ENCODE peak calls at places on chromosome 3, in seven cellular contexts. J is stimulated activated CD4-positive, alpha-beta T cell treated with anti-CD3 and anti-CD28 coated beads, Interleukin-15, amount 100 ng/mL, for 1 hour; X is AML-193; H is germinal center; A is iPS DF 6.9; E is neural progenitor cell; U is right lobe of liver. M is an unnamed sample.

GRCh38 chr3:194142156-194142910 is 6.4 kb downstream of the HES1 start:
- DNase-seq in J (no peak), H (no peak), E (peak), A (no peak), X (no peak), U (no peak), M (no peak)

GRCh38 chr3:49734752-49735151 is 11.0 kb upstream of the GMPPB start:
- DNase-seq in E (no peak), H (no peak), U (no peak), X (no peak), J (no peak), A (no peak), M (no peak)

GRCh38 chr3:113769551-113769950 is 22.7 kb downstream of the ATP6V1A start:
- DNase-seq in U (no peak), A (no peak), J (no peak), X (no peak), H (no peak), E (no peak), M (no peak)

GRCh38 chr3:150635526-150635925 is 32.4 kb downstream of the SELENOT start:
- DNase-seq in J (no peak), A (no peak), U (no peak), H (no peak), X (peak), E (peak), M (no peak)

GRCh38 chr3:76624128-76624527 is 415.8 kb upstream of the ROBO2 start:
- DNase-seq in X (no peak), A (no peak), J (no peak), U (no peak), E (no peak), H (no peak), M (no peak)

GRCh38 chr3:190970560-190970959 is 108.1 kb upstream of the GMNC start:
- DNase-seq in H (no peak), J (no peak), E (no peak), X (no peak), U (no peak), A (no peak), M (no peak)

GRCh38 chr3:29099296-29099695 is 181.6 kb upstream of the RBMS3 start:
- DNase-seq in J (no peak), X (no peak), E (no peak), H (no peak), A (no peak), U (no peak), M (no peak)

GRCh38 chr3:154954750-154955149 is 125.4 kb upstream of the MME start:
- DNase-seq in H (peak), J (no peak), E (peak), X (peak), U (no peak), A (peak), M (no peak)

GRCh38 chr3:126746395-126747177 is 42.5 kb downstream of the CHCHD6 start:
- DNase-seq in H (no peak), E (no peak), J (no peak), A (no peak), X (no peak), U (no peak), M (no peak)

GRCh38 chr3:50675179-50676030 is 678 bp downstream of the DOCK3 start:
- DNase-seq in E (peak), H (peak), X (no peak), A (no peak), U (peak), J (peak), M (no peak)

GRCh38 chr3:181976526-181976925 is 264.8 kb downstream of the SOX2 start:
- DNase-seq in J (no peak), H (no peak), E (no peak), U (no peak), A (no peak), X (no peak), M (no peak)

GRCh38 chr3:50660386-50660785 is 14.3 kb upstream of the DOCK3 start:
- DNase-seq in A (no peak), E (no peak), J (no peak), X (no peak), U (no peak), H (no peak), M (no peak)

GRCh38 chr3:65576942-65577341 is 461.8 kb downstream of the MAGI1 start:
- DNase-seq in U (no peak), H (no peak), J (no peak), X (no peak), A (no peak), E (no peak), M (no peak)

GRCh38 chr3:15386352-15386751 is 41.0 kb downstream of the METTL6 start:
- DNase-seq in E (no peak), U (no peak), H (no peak), A (no peak), J (no peak), X (no peak), M (no peak)

GRCh38 chr3:62374375-62374876 is 1.1 kb upstream of the FEZF2 start:
- DNase-seq in E (peak), J (no peak), X (no peak), U (no peak), H (no peak), A (no peak), M (no peak)

GRCh38 chr3:72632129-72632528 is 216.1 kb downstream of the SHQ1 start:
- DNase-seq in X (no peak), A (no peak), E (no peak), H (no peak), U (no peak), J (no peak), M (no peak)

GRCh38 chr3:178562869-178563232 is 26.6 kb downstream of the KCNMB2 start:
- DNase-seq in H (no peak), A (no peak), E (no peak), J (no peak), X (no peak), U (no peak), M (no peak)

GRCh38 chr3:1609416-1609815 is 489.2 kb upstream of the CNTN4 start:
- DNase-seq in H (no peak), E (no peak), A (no peak), J (no peak), U (no peak), X (no peak), M (no peak)

GRCh38 chr3:103712320-103713008 is 1277.6 kb downstream of the ZPLD1 start:
- DNase-seq in H (no peak), A (no peak), X (no peak), U (no peak), J (no peak), E (no peak), M (no peak)

GRCh38 chr3:179973931-179974361 is 62.8 kb downstream of the PEX5L start:
- DNase-seq in X (no peak), U (no peak), H (no peak), A (no peak), E (peak), J (no peak), M (no peak)

GRCh38 chr3:120497318-120497717 is 46.5 kb upstream of the FSTL1 start:
- DNase-seq in J (no peak), A (no peak), U (no peak), X (no peak), E (no peak), H (no peak), M (no peak)

GRCh38 chr3:128559486-128560225 is 66.7 kb upstream of the GATA2 start:
- DNase-seq in X (no peak), A (no peak), E (no peak), J (no peak), H (no peak), U (no peak), M (peak)

GRCh38 chr3:125643127-125643526 is 47.8 kb upstream of the OSBPL11 start:
- DNase-seq in E (no peak), A (no peak), H (no peak), U (no peak), J (no peak), X (no peak), M (no peak)

GRCh38 chr3:65481085-65481484 is 557.6 kb downstream of the MAGI1 start:
- DNase-seq in X (no peak), E (no peak), J (no peak), U (no peak), A (no peak), H (no peak), M (no peak)

GRCh38 chr3:141933421-141934300 is 57.2 kb downstream of the ATP1B3 start:
- DNase-seq in A (no peak), E (no peak), J (no peak), U (no peak), X (no peak), H (no peak), M (no peak)

GRCh38 chr3:29694783-29695182 is 413.9 kb downstream of the RBMS3 start:
- DNase-seq in H (no peak), U (no peak), A (no peak), X (no peak), J (no peak), E (no peak), M (no peak)

GRCh38 chr3:123067689-123068226 is 933 bp downstream of the PDIA5 start:
- DNase-seq in A (no peak), J (peak), U (no peak), H (no peak), X (peak), E (no peak), M (no peak)

GRCh38 chr3:28949580-28949979 is 331.3 kb upstream of the RBMS3 start:
- DNase-seq in J (no peak), A (no peak), U (no peak), E (no peak), X (no peak), H (no peak), M (no peak)

GRCh38 chr3:176663819-176664218 is 533.5 kb downstream of the TBL1XR1 start:
- DNase-seq in E (peak), H (no peak), A (no peak), U (no peak), J (no peak), X (peak), M (peak)

GRCh38 chr3:177367783-177368182 is 170.5 kb upstream of the TBL1XR1 start:
- DNase-seq in X (no peak), H (no peak), U (no peak), E (no peak), A (no peak), J (no peak), M (no peak)

GRCh38 chr3:139838269-139838957 is 96.6 kb upstream of the CLSTN2 start:
- DNase-seq in U (no peak), E (peak), X (no peak), J (no peak), H (no peak), A (no peak), M (no peak)

GRCh38 chr3:149588909-149589308 is 68.9 kb downstream of the WWTR1 start:
- DNase-seq in U (no peak), A (no peak), J (no peak), E (no peak), X (no peak), H (no peak), M (no peak)

GRCh38 chr3:145750657-145751056 is 410.3 kb downstream of the PLOD2 start:
- DNase-seq in X (no peak), A (no peak), J (no peak), H (no peak), U (no peak), E (no peak), M (no peak)

GRCh38 chr3:155670320-155670719 is 74.6 kb downstream of the PLCH1 start:
- DNase-seq in X (no peak), E (no peak), J (no peak), A (no peak), U (no peak), H (no peak), M (no peak)

GRCh38 chr3:180036092-180036677 is 552 bp downstream of the PEX5L start:
- DNase-seq in U (no peak), J (no peak), E (peak), H (no peak), X (no peak), A (no peak), M (no peak)

GRCh38 chr3:47225310-47225906 is 57.2 kb downstream of the KIF9 start:
- DNase-seq in H (no peak), X (peak), A (no peak), E (no peak), U (no peak), J (no peak), M (peak)

GRCh38 chr3:134406331-134407246 is 32.3 kb upstream of the AMOTL2 start:
- DNase-seq in U (peak), J (no peak), E (peak), H (no peak), A (no peak), X (no peak), M (no peak)

GRCh38 chr3:70049761-70050160 is 50.2 kb downstream of the SAMMSON start:
- DNase-seq in H (no peak), X (no peak), J (no peak), U (no peak), E (no peak), A (no peak), M (no peak)

GRCh38 chr3:80556728-80557127 is 788.9 kb upstream of the ROBO1 start:
- DNase-seq in U (no peak), A (no peak), J (no peak), H (no peak), X (no peak), E (no peak), M (no peak)